ENCODE peak calls at places on chromosomes 7 and 10, in eight cellular contexts. R is ascending aorta, T is HCT116, V is psoas muscle, S is fibroblast of mammary gland, O is A549, Z is mesenchymal stem cell, L is adipocyte. N is an unnamed sample.

GRCh38 chr7:107833619-107834230 is 30.7 kb upstream of the SLC26A3 start:
- DNase-seq in V (no peak), T (no peak), S (no peak), L (no peak), O (no peak), R (no peak), Z (no peak), N (no peak)

GRCh38 chr10:63865210-63865609 is 344.0 kb downstream of the REEP3 start:
- DNase-seq in R (no peak), S (no peak), O (no peak), L (no peak), V (no peak), Z (no peak), T (no peak), N (no peak)

GRCh38 chr7:84159435-84159834 is 35.2 kb downstream of the SEMA3A start:
- DNase-seq in L (no peak), R (no peak), O (no peak), Z (no peak), S (no peak), T (no peak), V (no peak), N (no peak)

GRCh38 chr7:13312327-13312726 is 624.9 kb downstream of the ARL4A start:
- DNase-seq in R (no peak), V (no peak), T (peak), Z (no peak), S (peak), L (no peak), O (no peak), N (peak)

GRCh38 chr7:38881015-38881414 is 28.0 kb downstream of the VPS41 start:
- DNase-seq in T (no peak), L (no peak), O (no peak), S (no peak), Z (no peak), R (no peak), V (no peak), N (no peak)

GRCh38 chr10:20935926-20936325 is 38.8 kb upstream of the NEBL start:
- DNase-seq in L (no peak), V (no peak), Z (no peak), O (no peak), T (no peak), R (no peak), S (peak), N (no peak)

GRCh38 chr7:125878235-125878928 is 948.8 kb upstream of the POT1 start:
- DNase-seq in V (no peak), L (no peak), Z (peak), T (no peak), S (no peak), O (no peak), R (no peak), N (no peak)

GRCh38 chr7:7653568-7654187 is 13.1 kb downstream of the UMAD1 start:
- DNase-seq in O (peak), V (no peak), R (no peak), T (peak), Z (peak), L (peak), S (peak), N (peak)

GRCh38 chr7:628041-628763 is 98.3 kb upstream of the DNAAF5 start:
- DNase-seq in S (no peak), L (no peak), R (no peak), O (no peak), Z (no peak), V (no peak), T (no peak), N (no peak)

GRCh38 chr7:117979954-117980497 is 106.8 kb upstream of the CTTNBP2 start:
- DNase-seq in R (no peak), Z (no peak), V (no peak), L (no peak), S (no peak), T (no peak), O (no peak), N (no peak)

GRCh38 chr10:123139521-123140163 is 3.9 kb downstream of the HMX3 start:
- DNase-seq in R (no peak), O (peak), S (no peak), Z (peak), L (no peak), V (no peak), T (peak), N (no peak)

GRCh38 chr7:157312941-157313340 is 23.9 kb upstream of the DNAJB6 start:
- DNase-seq in V (no peak), L (no peak), O (no peak), S (no peak), R (no peak), Z (no peak), T (no peak), N (no peak)

GRCh38 chr7:111894518-111894917 is 311.7 kb downstream of the DOCK4 start:
- DNase-seq in S (no peak), L (no peak), T (no peak), O (no peak), Z (no peak), V (no peak), R (no peak), N (peak)

GRCh38 chr7:49885593-49886285 is 112.3 kb downstream of the VWC2 start:
- DNase-seq in S (no peak), L (no peak), Z (no peak), O (no peak), R (no peak), T (no peak), V (no peak), N (no peak)

GRCh38 chr10:128568979-128569378 is 442.8 kb upstream of the MKI67 start:
- DNase-seq in V (no peak), S (no peak), Z (no peak), T (no peak), R (no peak), O (no peak), L (no peak), N (no peak)

DNA sequence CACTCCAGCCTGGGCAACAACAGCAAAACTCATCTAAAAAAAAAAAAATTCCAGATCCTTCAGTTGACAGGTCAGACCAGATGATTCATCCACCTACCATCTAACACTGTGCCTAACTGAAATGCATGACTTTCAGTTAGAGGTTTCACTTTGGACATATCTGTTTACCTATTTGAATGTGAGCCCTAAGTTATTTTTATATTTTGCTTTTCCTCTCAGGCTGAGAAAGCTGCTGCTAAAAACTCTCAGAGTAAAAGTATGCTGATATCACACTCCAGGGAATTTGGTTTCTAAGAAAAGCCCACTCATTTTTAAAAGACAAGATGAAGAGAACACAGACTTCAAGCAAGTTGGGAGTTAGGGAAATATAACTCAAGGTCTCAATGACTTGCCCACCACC is 126.0 kb downstream of the SGMS1 start:
- DNase-seq in L (peak), R (no peak), T (no peak), S (peak), Z (peak), O (no peak), V (no peak), N (no peak)
- H3K4me3 ChIP-seq in L (peak), R (peak), T (no peak), S (no peak), Z (peak), O (no peak), V (peak), N (no peak)

GRCh38 chr10:101052285-101052684 is 9.5 kb upstream of the KAZALD1 start:
- DNase-seq in Z (peak), R (peak), T (no peak), L (peak), V (peak), O (no peak), S (peak), N (no peak)

GRCh38 chr10:101047961-101048892 is 13.6 kb upstream of the KAZALD1 start:
- DNase-seq in R (no peak), O (no peak), Z (no peak), S (no peak), V (no peak), L (no peak), T (no peak), N (no peak)

GRCh38 chr10:101053516-101053915 is 8.3 kb upstream of the KAZALD1 start:
- DNase-seq in R (no peak), S (peak), Z (no peak), T (no peak), O (no peak), L (peak), V (no peak), N (no peak)

GRCh38 chr10:101047268-101047667 is 14.5 kb upstream of the KAZALD1 start:
- DNase-seq in R (no peak), O (no peak), L (no peak), S (no peak), V (no peak), Z (no peak), T (no peak), N (no peak)

GRCh38 chr10:101050206-101051069 is 11.4 kb upstream of the KAZALD1 start:
- DNase-seq in Z (peak), T (no peak), V (peak), S (peak), R (no peak), O (no peak), L (peak), N (peak)
- H3K4me3 ChIP-seq in Z (peak), T (no peak), V (peak), S (peak), R (peak), O (peak), L (no peak), N (peak)

GRCh38 chr10:23195846-23196200 is 3.7 kb downstream of the PTF1A start:
- DNase-seq in L (no peak), R (no peak), O (no peak), T (no peak), V (no peak), Z (no peak), S (no peak), N (no peak)
- H3K4me3 ChIP-seq in L (no peak), R (no peak), O (no peak), T (no peak), V (no peak), Z (no peak), S (no peak), N (no peak)

DNA sequence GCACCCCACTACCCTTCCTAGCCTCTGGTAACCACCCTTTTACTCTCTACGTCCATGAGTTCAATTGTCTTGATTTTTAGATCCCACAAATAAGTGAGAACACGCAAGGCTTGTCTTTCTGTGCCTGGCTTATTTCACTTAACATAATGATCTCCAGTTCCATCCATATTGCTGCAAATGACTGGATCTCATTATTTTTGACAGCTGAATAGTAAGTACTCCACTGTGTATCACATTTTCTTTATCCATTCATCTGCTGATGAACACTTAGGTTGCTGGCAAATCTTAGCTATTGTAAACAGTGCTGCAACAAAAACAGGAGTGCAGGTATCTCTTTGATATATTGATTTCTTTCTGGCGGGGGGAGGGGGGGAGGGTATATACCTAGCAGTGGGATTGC is 106.2 kb downstream of the ZFAND4 start:
- DNase-seq in R (no peak), O (no peak), V (no peak), L (no peak), Z (no peak), S (no peak), T (no peak), N (no peak)
- H3K4me3 ChIP-seq in R (no peak), O (no peak), V (no peak), L (no peak), Z (no peak), S (no peak), T (no peak), N (no peak)

DNA sequence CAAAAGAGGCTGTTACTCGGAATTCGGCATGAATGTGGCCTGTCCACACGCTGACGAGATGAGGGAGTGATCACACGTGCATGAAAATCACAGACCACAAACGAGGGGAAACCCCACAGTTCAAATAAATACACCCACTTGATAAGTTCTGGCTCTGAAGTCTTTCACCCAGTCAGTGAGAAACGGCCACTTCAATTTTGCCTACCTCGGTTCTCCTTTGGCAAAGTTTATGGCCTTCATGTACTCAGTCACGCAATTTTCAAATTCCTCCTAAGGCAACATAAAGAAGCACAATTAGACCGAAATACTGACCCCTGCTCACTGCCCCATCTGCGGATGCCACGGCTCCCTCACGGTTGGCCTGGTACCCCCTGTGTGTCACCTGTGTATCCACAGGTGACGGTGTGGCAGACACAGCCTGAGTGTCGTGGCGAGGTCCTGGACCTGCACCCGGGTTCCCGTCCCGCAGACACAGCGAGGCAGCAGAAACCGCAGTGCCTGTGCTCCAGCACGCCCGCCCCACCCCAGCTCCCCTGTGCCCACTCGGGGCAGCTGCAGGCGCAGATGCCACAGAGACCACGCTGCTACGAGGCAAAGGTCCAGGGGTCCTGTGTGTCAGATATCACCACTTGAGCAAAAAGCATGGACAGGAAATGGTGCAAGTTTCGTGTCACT is 1.4 kb downstream of the CFAP46 start:
- DNase-seq in T (no peak), R (no peak), O (no peak), V (no peak), Z (no peak), L (no peak), S (no peak), N (no peak)
- H3K4me3 ChIP-seq in T (no peak), R (no peak), O (no peak), V (no peak), Z (no peak), L (no peak), S (no peak), N (no peak)

DNA sequence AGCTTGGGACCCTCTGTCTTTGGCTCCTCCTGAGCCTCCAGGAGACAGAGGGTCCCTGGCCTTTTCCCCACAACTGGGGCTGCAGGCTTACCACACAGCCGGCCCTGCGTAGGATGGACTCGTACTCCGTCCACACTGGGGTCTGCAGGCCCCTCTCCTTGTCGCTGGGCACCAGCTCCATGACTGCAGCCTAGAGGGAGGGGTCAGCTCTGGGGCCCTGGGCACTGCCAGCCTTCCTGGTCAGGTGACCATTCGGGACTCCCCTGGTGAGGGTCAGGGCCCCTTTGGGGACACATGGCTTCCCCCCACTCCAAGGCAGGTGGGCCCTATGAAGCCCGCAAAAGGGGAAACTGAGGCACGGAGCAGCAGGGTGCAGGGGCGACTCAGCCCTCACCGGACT is 1.3 kb downstream of the FUOM start:
- DNase-seq in V (no peak), O (no peak), Z (no peak), L (no peak), R (no peak), S (no peak), T (no peak), N (no peak)
- H3K4me3 ChIP-seq in V (peak), O (no peak), Z (peak), L (no peak), R (peak), S (peak), T (peak), N (no peak)